ENCODE peak calls at places on chromosomes 12 and 14, in four cellular contexts. V is WTC11, G is HepG2, Y is K562. O is an unnamed sample.

GRCh38 chr12:57780284-57780897 is 2.2 kb upstream of the TSFM start:
- DNase-seq in V (no peak), G (no peak), Y (no peak), O (no peak)

GRCh38 chr12:59076611-59077010 is 156.3 kb upstream of the LRIG3 start:
- DNase-seq in V (no peak), G (no peak), Y (no peak), O (no peak)

GRCh38 chr14:55129428-55130193 is 559 bp downstream of the LGALS3 start:
- DNase-seq in V (peak; percentile 46), G (peak; percentile 29), Y (peak; percentile 17), O (no peak)

GRCh38 chr12:1171657-1172056 is 180.6 kb downstream of the ERC1 start:
- DNase-seq in V (no peak), G (no peak), Y (no peak), O (peak; percentile 35)

GRCh38 chr14:53599221-53599945 is 357.2 kb downstream of the BMP4 start:
- DNase-seq in V (no peak), G (peak; percentile 15), Y (no peak), O (no peak)

GRCh38 chr14:84520711-84521338 is 1009.1 kb upstream of the FLRT2 start:
- DNase-seq in V (no peak), G (no peak), Y (no peak), O (no peak)

GRCh38 chr12:26077915-26078314 is 46.9 kb downstream of the BHLHE41 start:
- DNase-seq in V (no peak), G (no peak), Y (no peak), O (no peak)

GRCh38 chr12:124994435-124994975 is 1.1 kb downstream of the BRI3BP start:
- DNase-seq in V (no peak), G (no peak), Y (peak; percentile 27), O (no peak)

GRCh38 chr14:98580131-98580678 is 691.8 kb downstream of the BCL11B start:
- DNase-seq in V (no peak), G (no peak), Y (no peak), O (no peak)

GRCh38 chr14:33915682-33916081 is 35.2 kb downstream of the EGLN3 start:
- DNase-seq in V (no peak), G (no peak), Y (no peak), O (no peak)

GRCh38 chr12:118052324-118053070 is 8.5 kb downstream of the WSB2 start:
- DNase-seq in V (no peak), G (peak; percentile 99), Y (no peak), O (no peak)

GRCh38 chr12:9244894-9245293 is 36.7 kb upstream of the PZP start:
- DNase-seq in V (no peak), G (peak; percentile 1), Y (no peak), O (no peak)

GRCh38 chr12:128382946-128383739 is 116.2 kb downstream of the TMEM132C start:
- DNase-seq in V (no peak), G (no peak), Y (no peak), O (no peak)

GRCh38 chr14:101564444-101564776 is 3.1 kb downstream of the DIO3 start:
- DNase-seq in V (no peak), G (no peak), Y (no peak), O (no peak)

GRCh38 chr14:80865565-80865964 is 76.0 kb downstream of the CEP128 start:
- DNase-seq in V (no peak), G (no peak), Y (no peak), O (no peak)

GRCh38 chr12:108518716-108519496 is 3.8 kb downstream of the FICD start:
- DNase-seq in V (no peak), G (no peak), Y (no peak), O (no peak)

GRCh38 chr14:77730976-77731497 is 23.1 kb downstream of the SLIRP start:
- DNase-seq in V (no peak), G (no peak), Y (no peak), O (no peak)

GRCh38 chr12:27008070-27008469 is 6.1 kb downstream of the TM7SF3 start:
- DNase-seq in V (no peak), G (no peak), Y (no peak), O (no peak)

GRCh38 chr12:127487031-127487430 is 779.9 kb upstream of the TMEM132C start:
- DNase-seq in V (no peak), G (no peak), Y (no peak), O (no peak)

GRCh38 chr12:113474635-113475436 is 3.2 kb upstream of the LHX5 start:
- DNase-seq in V (no peak), G (no peak), Y (no peak), O (no peak)

GRCh38 chr12:94267907-94268575 is 119.7 kb downstream of the PLXNC1 start:
- DNase-seq in V (no peak), G (no peak), Y (no peak), O (no peak)

GRCh38 chr14:96978525-96979272 is 181.5 kb downstream of the VRK1 start:
- DNase-seq in V (no peak), G (no peak), Y (no peak), O (peak; percentile 22)

GRCh38 chr12:100267603-100268281 is 765 bp downstream of the SCYL2 start:
- DNase-seq in V (no peak), G (peak; percentile 12), Y (no peak), O (no peak)

GRCh38 chr14:74858022-74858421 is 17.9 kb downstream of the PROX2 start:
- DNase-seq in V (no peak), G (no peak), Y (no peak), O (no peak)

GRCh38 chr12:116693259-116694227 is 44.3 kb downstream of the SPRING1 start:
- DNase-seq in V (no peak), G (peak; percentile 36), Y (peak; percentile 20), O (no peak)

GRCh38 chr14:89011727-89012271 is 187.3 kb downstream of the TTC8 start:
- DNase-seq in V (no peak), G (no peak), Y (no peak), O (no peak)

GRCh38 chr12:96219700-96220206 is 25.6 kb downstream of the ELK3 start:
- DNase-seq in V (no peak), G (peak; percentile 50), Y (no peak), O (no peak)

GRCh38 chr14:98489115-98489514 is 782.9 kb downstream of the BCL11B start:
- DNase-seq in V (no peak), G (no peak), Y (no peak), O (no peak)

GRCh38 chr14:95361373-95362179 is 41.9 kb upstream of the CLMN start:
- DNase-seq in V (peak; percentile 81), G (no peak), Y (peak; percentile 70), O (peak; percentile 70)

GRCh38 chr12:26833692-26834168 is 736 bp upstream of the ITPR2 start:
- DNase-seq in V (peak; percentile 69), G (no peak), Y (no peak), O (peak; percentile 35)

GRCh38 chr14:103543140-103543539 is 14.1 kb downstream of the TRMT61A start:
- DNase-seq in V (no peak), G (no peak), Y (no peak), O (no peak)
- TF ChIP-seq ELF4 in V (no peak), G (no peak), Y (no peak), O (no peak)

GRCh38 chr12:6462234-6462995 is 8.1 kb downstream of the VAMP1 start:
- DNase-seq in V (peak; percentile 3), G (no peak), Y (no peak), O (no peak)

GRCh38 chr12:6463858-6464257 is 6.6 kb downstream of the VAMP1 start:
- DNase-seq in V (peak; percentile 6), G (no peak), Y (no peak), O (no peak)

GRCh38 chr12:6463211-6463610 is 7.3 kb downstream of the VAMP1 start:
- DNase-seq in V (no peak), G (no peak), Y (no peak), O (no peak)

GRCh38 chr12:6460751-6461371 is 9.0 kb downstream of the TAPBPL start:
- DNase-seq in V (peak; percentile 1), G (no peak), Y (no peak), O (no peak)

DNA sequence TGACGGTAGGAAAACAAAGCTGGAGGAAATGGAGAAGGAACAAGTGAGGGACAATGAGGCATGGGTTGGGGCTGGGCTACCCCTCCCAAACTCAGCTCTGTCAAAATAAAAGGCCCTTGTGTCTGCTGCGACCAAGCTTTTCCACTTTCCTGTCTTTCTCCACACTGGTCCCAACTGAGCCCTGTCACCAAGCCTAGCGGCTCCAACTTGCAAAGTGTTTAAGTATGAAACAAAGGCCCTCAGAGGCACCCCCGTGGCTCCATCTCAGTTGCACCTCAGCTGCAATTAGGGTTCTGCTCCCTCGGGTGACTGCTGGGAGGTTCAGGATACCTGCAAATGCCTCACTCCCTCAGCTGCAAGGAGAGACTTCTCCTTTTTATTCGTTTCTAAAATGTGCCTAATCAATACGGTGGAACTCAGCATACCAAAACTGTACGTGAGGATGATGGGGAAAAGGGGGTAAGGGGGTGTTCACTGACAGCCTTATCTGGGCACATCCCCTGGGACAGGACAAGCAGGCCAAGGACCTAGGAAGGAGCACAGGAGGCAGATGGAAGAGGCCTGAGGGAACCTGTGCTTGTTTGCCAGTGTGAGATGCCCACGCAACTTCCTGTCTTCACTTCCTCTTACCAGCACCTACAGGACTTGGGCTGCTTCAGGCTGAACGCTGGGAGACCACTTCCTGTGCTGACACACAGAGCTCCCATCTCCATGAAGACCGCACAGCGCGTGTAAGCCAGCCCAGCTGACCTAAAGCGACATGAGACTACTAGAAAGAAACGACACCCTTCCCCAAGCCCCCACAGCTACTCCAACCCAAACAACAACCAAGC is 8.9 kb downstream of the VAMP1 start:
- DNase-seq in V (peak; percentile 3), G (no peak), Y (no peak), O (no peak)
- TF ChIP-seq ELF4 in V (no peak), G (no peak), Y (no peak), O (no peak)

GRCh38 chr12:28086521-28086920 is 103.7 kb upstream of the CCDC91 start:
- DNase-seq in V (no peak), G (no peak), Y (no peak), O (no peak)

GRCh38 chr12:28090835-28091234 is 99.4 kb upstream of the CCDC91 start:
- DNase-seq in V (no peak), G (no peak), Y (no peak), O (no peak)

GRCh38 chr12:28092396-28092795 is 97.9 kb upstream of the CCDC91 start:
- DNase-seq in V (no peak), G (no peak), Y (no peak), O (no peak)

GRCh38 chr12:28088566-28089277 is 101.5 kb upstream of the CCDC91 start:
- DNase-seq in V (no peak), G (no peak), Y (no peak), O (no peak)

DNA sequence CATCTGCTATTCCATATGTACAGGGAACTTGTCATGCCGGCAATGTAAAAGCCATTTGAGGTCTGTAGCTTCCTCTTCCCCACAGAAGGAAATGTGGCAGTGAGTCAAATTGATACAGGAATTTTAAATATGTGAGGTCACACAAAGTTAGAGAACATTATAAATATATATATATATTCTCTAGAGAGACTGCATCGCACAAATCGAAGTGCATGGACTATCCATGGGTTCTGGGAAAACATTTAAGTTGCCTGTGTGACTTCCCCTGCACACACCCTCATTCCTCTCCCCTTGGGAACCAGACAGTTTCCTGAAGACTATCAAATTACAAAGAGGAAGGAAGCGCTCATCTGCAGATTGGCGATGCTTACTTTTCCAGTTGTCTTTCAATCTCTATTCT is 100.9 kb upstream of the CCDC91 start:
- DNase-seq in V (no peak), G (no peak), Y (no peak), O (no peak)
- TF ChIP-seq ELF4 in V (no peak), G (no peak), Y (no peak), O (no peak)

GRCh38 chr14:38947343-38947742 is 155.7 kb downstream of the SEC23A start:
- DNase-seq in V (no peak), G (no peak), Y (no peak), O (no peak)

GRCh38 chr14:38948576-38948975 is 154.5 kb downstream of the SEC23A start:
- DNase-seq in V (no peak), G (no peak), Y (no peak), O (no peak)

GRCh38 chr14:38948171-38948570 is 154.9 kb downstream of the SEC23A start:
- DNase-seq in V (no peak), G (no peak), Y (no peak), O (no peak)

GRCh38 chr14:38950676-38951075 is 152.4 kb downstream of the SEC23A start:
- DNase-seq in V (no peak), G (no peak), Y (no peak), O (no peak)

GRCh38 chr14:38951451-38951850 is 151.6 kb downstream of the SEC23A start:
- DNase-seq in V (no peak), G (no peak), Y (no peak), O (no peak)
- TF ChIP-seq ELF4 in V (no peak), G (no peak), Y (no peak), O (no peak)

O was measured in HEK293T.